ENCODE peak calls at places on chromosomes 2 and 18, in nine cellular contexts. P is A172; S is T1000; Z is right cardiac atrium; C is heart left ventricle; G is GM12865; A is stimulated activated naive CD8-positive, alpha-beta T cell treated with anti-CD3 and anti-CD28 coated beads, Interleukin-15, Interleukin-2, amounts not matched to agents 100 U/mL and 50 U/mL, for 24 hours; J is GDM1; W is cardiac muscle cell. O is an unnamed sample.

GRCh38 chr2:13093644-13094043 is 376.9 kb downstream of the TRIB2 start:
- DNase-seq in P (no peak), S (no peak), Z (no peak), C (no peak), G (no peak), A (no peak), J (no peak), W (no peak), O (no peak)

GRCh38 chr2:63132020-63132419 is 81.4 kb downstream of the OTX1 start:
- DNase-seq in P (no peak), S (no peak), Z (no peak), C (no peak), G (no peak), A (no peak), J (no peak), W (no peak), O (no peak)

GRCh38 chr2:218896501-218897393 is 16.1 kb downstream of the WNT10A start:
- DNase-seq in P (peak), S (peak), Z (peak), C (no peak), G (peak), A (peak), J (no peak), W (no peak), O (no peak)

GRCh38 chr2:66432801-66433694 is 1.9 kb upstream of the MEIS1 start:
- DNase-seq in P (peak), S (peak), Z (peak), C (peak), G (no peak), A (no peak), J (peak), W (peak), O (peak)

GRCh38 chr2:204850576-204850975 is 305.3 kb downstream of the PARD3B start:
- DNase-seq in P (no peak), S (no peak), Z (no peak), C (no peak), G (no peak), A (no peak), J (no peak), W (peak), O (no peak)

GRCh38 chr18:38644875-38645641 is 1079.5 kb upstream of the CELF4 start:
- DNase-seq in P (no peak), S (no peak), Z (no peak), C (no peak), G (no peak), A (no peak), J (no peak), W (no peak), O (no peak)

GRCh38 chr2:39469807-39470206 is 32.7 kb upstream of the MAP4K3 start:
- DNase-seq in P (peak), S (no peak), Z (no peak), C (peak), G (peak), A (peak), J (no peak), W (peak), O (no peak)

GRCh38 chr2:174325932-174326879 is 8.5 kb upstream of the SP9 start:
- DNase-seq in P (no peak), S (no peak), Z (peak), C (no peak), G (no peak), A (peak), J (no peak), W (no peak), O (peak)

GRCh38 chr2:72895759-72896281 is 8.6 kb downstream of the SPR start:
- DNase-seq in P (peak), S (no peak), Z (peak), C (peak), G (no peak), A (no peak), J (no peak), W (no peak), O (peak)

GRCh38 chr2:52703004-52703403 is 1064.6 kb upstream of the CHAC2 start:
- DNase-seq in P (no peak), S (no peak), Z (no peak), C (no peak), G (no peak), A (no peak), J (no peak), W (peak), O (no peak)

GRCh38 chr18:56322403-56322802 is 316.0 kb downstream of the TXNL1 start:
- DNase-seq in P (no peak), S (no peak), Z (peak), C (peak), G (no peak), A (no peak), J (no peak), W (peak), O (peak)

GRCh38 chr2:23590227-23590869 is 205.4 kb downstream of the KLHL29 start:
- DNase-seq in P (no peak), S (no peak), Z (no peak), C (no peak), G (no peak), A (no peak), J (no peak), W (no peak), O (peak)

GRCh38 chr2:198375073-198375430 is 570.7 kb downstream of the PLCL1 start:
- DNase-seq in P (no peak), S (no peak), Z (no peak), C (no peak), G (no peak), A (no peak), J (no peak), W (no peak), O (no peak)

GRCh38 chr2:25697559-25698341 is 24.4 kb upstream of the DTNB start:
- DNase-seq in P (no peak), S (no peak), Z (no peak), C (no peak), G (no peak), A (no peak), J (no peak), W (peak), O (no peak)

GRCh38 chr2:221808488-221808887 is 236.4 kb upstream of the EPHA4 start:
- DNase-seq in P (no peak), S (no peak), Z (no peak), C (no peak), G (no peak), A (no peak), J (no peak), W (no peak), O (no peak)

GRCh38 chr2:1993711-1994682 is 249.7 kb upstream of the PXDN start:
- DNase-seq in P (peak), S (no peak), Z (no peak), C (no peak), G (no peak), A (no peak), J (no peak), W (no peak), O (no peak)

GRCh38 chr2:186570587-186570986 is 19.3 kb upstream of the ITGAV start:
- DNase-seq in P (peak), S (peak), Z (no peak), C (no peak), G (no peak), A (no peak), J (no peak), W (no peak), O (no peak)

GRCh38 chr2:71798266-71799012 is 345.1 kb downstream of the DYSF start:
- DNase-seq in P (peak), S (no peak), Z (no peak), C (no peak), G (peak), A (peak), J (no peak), W (peak), O (peak)